ENCODE peak calls at places on chromosome 12, in six cellular contexts. E is kidney epithelial cell; Z is astrocyte of the hippocampus; Q is ascending aorta; N is activated T-helper 9 cell treated with anti-CD3 and anti-CD28 coated beads, Interleukin-2, amount 50 U/mL, for 16 hours; D is activated T-cell treated with anti-CD3 and anti-CD28 coated beads for 1 hour. O is an unnamed sample.

GRCh38 chr12:946656-947055 is 2.8 kb downstream of the RAD52 start:
- DNase-seq in E (no peak), Z (no peak), N (no peak), D (no peak), Q (no peak), O (no peak)

GRCh38 chr12:76680940-76681339 is 83.0 kb upstream of the ZDHHC17 start:
- DNase-seq in E (no peak), D (no peak), Z (peak), N (no peak), Q (no peak), O (no peak)

GRCh38 chr12:109763201-109763841 is 49.7 kb downstream of the FAM222A start:
- DNase-seq in Z (no peak), Q (peak), E (peak), N (no peak), D (no peak), O (no peak)

GRCh38 chr12:96770239-96770780 is 136.7 kb upstream of the NEDD1 start:
- DNase-seq in N (no peak), Q (no peak), D (no peak), E (no peak), Z (no peak), O (no peak)

GRCh38 chr12:111102062-111102735 is 181.8 kb upstream of the MYL2 start:
- DNase-seq in D (no peak), N (no peak), Z (no peak), E (no peak), Q (no peak), O (no peak)

GRCh38 chr12:18552829-18553228 is 185.0 kb downstream of the PLCZ1 start:
- DNase-seq in Z (no peak), D (no peak), E (no peak), N (no peak), Q (no peak), O (no peak)

GRCh38 chr12:123101467-123102004 is 49.4 kb downstream of the PITPNM2 start:
- DNase-seq in Z (no peak), N (no peak), E (no peak), Q (no peak), D (no peak), O (no peak)

GRCh38 chr12:46557539-46558373 is 185.2 kb upstream of the SLC38A2 start:
- DNase-seq in Z (no peak), E (no peak), D (no peak), N (no peak), Q (no peak), O (no peak)

GRCh38 chr12:98185606-98186005 is 329.8 kb upstream of the TMPO start:
- DNase-seq in Z (peak), D (no peak), N (no peak), Q (no peak), E (no peak), O (no peak)

GRCh38 chr12:43206396-43206795 is 345.6 kb downstream of the ADAMTS20 start:
- DNase-seq in E (no peak), N (no peak), Z (peak), Q (no peak), D (no peak), O (no peak)

GRCh38 chr12:95637010-95637409 is 85.7 kb upstream of the USP44 start:
- DNase-seq in N (no peak), E (no peak), Z (no peak), Q (no peak), D (no peak), O (no peak)

GRCh38 chr12:16583991-16584745 is 21.8 kb downstream of the LMO3 start:
- DNase-seq in N (no peak), Q (no peak), Z (peak), D (no peak), E (no peak), O (no peak)

GRCh38 chr12:43692064-43692463 is 66.5 kb downstream of the PUS7L start:
- DNase-seq in Q (no peak), N (no peak), E (peak), D (no peak), Z (peak), O (no peak)

GRCh38 chr12:98736352-98737326 is 91.5 kb downstream of the APAF1 start:
- DNase-seq in Z (peak), D (no peak), Q (no peak), N (no peak), E (no peak), O (no peak)

GRCh38 chr12:40864891-40865290 is 172.7 kb downstream of the CNTN1 start:
- DNase-seq in E (no peak), Z (no peak), D (no peak), N (no peak), Q (no peak), O (no peak)

GRCh38 chr12:25822281-25822680 is 136.2 kb upstream of the RASSF8 start:
- DNase-seq in D (no peak), N (no peak), Q (no peak), E (no peak), Z (no peak), O (no peak)

GRCh38 chr12:29961231-29961630 is 177.5 kb upstream of the TMTC1 start:
- DNase-seq in Q (no peak), D (no peak), Z (peak), N (no peak), E (peak), O (no peak)

GRCh38 chr12:24768415-24768814 is 180.5 kb downstream of the BCAT1 start:
- DNase-seq in D (no peak), N (no peak), Z (no peak), E (no peak), Q (no peak), O (no peak)

GRCh38 chr12:64491718-64492117 is 39.8 kb downstream of the TBK1 start:
- DNase-seq in Z (no peak), Q (no peak), N (no peak), E (no peak), D (no peak), O (no peak)

GRCh38 chr12:49673446-49674317 is 33.5 kb downstream of the FMNL3 start:
- DNase-seq in E (peak), D (no peak), Z (peak), Q (peak), N (no peak), O (no peak)

GRCh38 chr12:100251917-100252316 is 15.0 kb downstream of the DEPDC4 start:
- DNase-seq in Z (no peak), D (no peak), E (peak), N (no peak), Q (no peak), O (no peak)

GRCh38 chr12:70648191-70648590 is 11.0 kb upstream of the PTPRB start:
- DNase-seq in Z (peak), Q (no peak), N (no peak), D (no peak), E (no peak), O (no peak)

GRCh38 chr12:2179953-2180736 is 127.4 kb downstream of the CACNA1C start:
- DNase-seq in Q (peak), Z (peak), E (peak), D (no peak), N (no peak), O (no peak)

GRCh38 chr12:67052981-67053380 is 216.2 kb upstream of the CAND1 start:
- DNase-seq in E (no peak), Q (no peak), N (no peak), D (no peak), Z (peak), O (no peak)

GRCh38 chr12:92295523-92295922 is 149.9 kb upstream of the BTG1 start:
- DNase-seq in Z (no peak), N (no peak), Q (no peak), E (no peak), D (no peak), O (no peak)

GRCh38 chr12:92675092-92675865 is 27.5 kb upstream of the PLEKHG7 start:
- DNase-seq in D (no peak), Q (no peak), E (no peak), Z (no peak), N (no peak), O (no peak)

GRCh38 chr12:52204931-52205505 is 13.2 kb upstream of the KRT80 start:
- DNase-seq in D (no peak), Q (no peak), N (no peak), Z (no peak), E (no peak), O (no peak)

O was measured in activated T-helper 2 cell treated with anti-CD3 and anti-CD28 coated beads, Interferon-gamma antibody, Interleukin-2, Interleukin-4, amounts not matched to agents 10 μg/mL and 5 μg/mL and 100 μg/mL, durations not matched to agents 14 hours and 24 hours and 36 hours.